ENCODE peak calls at places on chromosomes 12 and 14, in six cellular contexts. One of them, this sample, is unnamed.

GRCh38 chr12:25269701-25270100 is 19.0 kb upstream of the KRAS start:
- DNase-seq in activated CD4-positive, alpha-beta T cell treated with anti-CD3 and anti-CD28 coated beads, Interleukin-2, amount 10 ng/mL, durations not matched to agents 7 days and 5 days: no peak
- DNase-seq in hypothalamus: no peak
- DNase-seq in activated CD4-positive, CD25-positive, alpha-beta regulatory T cell treated with anti-CD3 and anti-CD28 coated beads, Interleukin-2, amount 50 U/mL, for 72 hours: no peak
- DNase-seq in Kasumi-1: peak; percentile 31
- DNase-seq in heart left ventricle: no peak
- DNase-seq in this sample: no peak

GRCh38 chr12:63668028-63668799 is at the start of gene DPY19L2:
- DNase-seq in activated CD4-positive, alpha-beta T cell treated with anti-CD3 and anti-CD28 coated beads, Interleukin-2, amount 10 ng/mL, durations not matched to agents 7 days and 5 days: peak; percentile 7
- DNase-seq in hypothalamus: peak; percentile 57
- DNase-seq in activated CD4-positive, CD25-positive, alpha-beta regulatory T cell treated with anti-CD3 and anti-CD28 coated beads, Interleukin-2, amount 50 U/mL, for 72 hours: peak; percentile 35
- DNase-seq in Kasumi-1: peak; percentile 54
- DNase-seq in heart left ventricle: peak; percentile 86
- DNase-seq in this sample: peak; percentile 62

GRCh38 chr12:74349925-74350324 is 187.7 kb upstream of the ATXN7L3B start:
- DNase-seq in activated CD4-positive, alpha-beta T cell treated with anti-CD3 and anti-CD28 coated beads, Interleukin-2, amount 10 ng/mL, durations not matched to agents 7 days and 5 days: no peak
- DNase-seq in hypothalamus: no peak
- DNase-seq in activated CD4-positive, CD25-positive, alpha-beta regulatory T cell treated with anti-CD3 and anti-CD28 coated beads, Interleukin-2, amount 50 U/mL, for 72 hours: no peak
- DNase-seq in Kasumi-1: no peak
- DNase-seq in heart left ventricle: no peak
- DNase-seq in this sample: no peak

GRCh38 chr14:83096092-83096491 is 1562.4 kb upstream of the SEL1L start:
- DNase-seq in activated CD4-positive, alpha-beta T cell treated with anti-CD3 and anti-CD28 coated beads, Interleukin-2, amount 10 ng/mL, durations not matched to agents 7 days and 5 days: no peak
- DNase-seq in hypothalamus: no peak
- DNase-seq in activated CD4-positive, CD25-positive, alpha-beta regulatory T cell treated with anti-CD3 and anti-CD28 coated beads, Interleukin-2, amount 50 U/mL, for 72 hours: no peak
- DNase-seq in Kasumi-1: no peak
- DNase-seq in heart left ventricle: no peak
- DNase-seq in this sample: no peak

GRCh38 chr12:503111-503761 is 43.5 kb downstream of the B4GALNT3 start:
- DNase-seq in activated CD4-positive, alpha-beta T cell treated with anti-CD3 and anti-CD28 coated beads, Interleukin-2, amount 10 ng/mL, durations not matched to agents 7 days and 5 days: no peak
- DNase-seq in hypothalamus: no peak
- DNase-seq in activated CD4-positive, CD25-positive, alpha-beta regulatory T cell treated with anti-CD3 and anti-CD28 coated beads, Interleukin-2, amount 50 U/mL, for 72 hours: no peak
- DNase-seq in Kasumi-1: peak; percentile 5
- DNase-seq in heart left ventricle: no peak
- DNase-seq in this sample: peak; percentile 19

GRCh38 chr12:70660620-70661219 is 23.5 kb upstream of the PTPRB start:
- DNase-seq in activated CD4-positive, alpha-beta T cell treated with anti-CD3 and anti-CD28 coated beads, Interleukin-2, amount 10 ng/mL, durations not matched to agents 7 days and 5 days: peak; percentile 14
- DNase-seq in hypothalamus: no peak
- DNase-seq in activated CD4-positive, CD25-positive, alpha-beta regulatory T cell treated with anti-CD3 and anti-CD28 coated beads, Interleukin-2, amount 50 U/mL, for 72 hours: no peak
- DNase-seq in Kasumi-1: no peak
- DNase-seq in heart left ventricle: peak; percentile 52
- DNase-seq in this sample: no peak

GRCh38 chr14:63895510-63895909 is 42.7 kb downstream of the SYNE2 start:
- DNase-seq in activated CD4-positive, alpha-beta T cell treated with anti-CD3 and anti-CD28 coated beads, Interleukin-2, amount 10 ng/mL, durations not matched to agents 7 days and 5 days: no peak
- DNase-seq in hypothalamus: no peak
- DNase-seq in activated CD4-positive, CD25-positive, alpha-beta regulatory T cell treated with anti-CD3 and anti-CD28 coated beads, Interleukin-2, amount 50 U/mL, for 72 hours: no peak
- DNase-seq in Kasumi-1: no peak
- DNase-seq in heart left ventricle: no peak
- DNase-seq in this sample: no peak

GRCh38 chr12:115941362-115941761 is 336.1 kb downstream of the MED13L start:
- DNase-seq in activated CD4-positive, alpha-beta T cell treated with anti-CD3 and anti-CD28 coated beads, Interleukin-2, amount 10 ng/mL, durations not matched to agents 7 days and 5 days: no peak
- DNase-seq in hypothalamus: no peak
- DNase-seq in activated CD4-positive, CD25-positive, alpha-beta regulatory T cell treated with anti-CD3 and anti-CD28 coated beads, Interleukin-2, amount 50 U/mL, for 72 hours: no peak
- DNase-seq in Kasumi-1: no peak
- DNase-seq in heart left ventricle: no peak
- DNase-seq in this sample: no peak

GRCh38 chr12:82314406-82314892 is 43.7 kb downstream of the CCDC59 start:
- DNase-seq in activated CD4-positive, alpha-beta T cell treated with anti-CD3 and anti-CD28 coated beads, Interleukin-2, amount 10 ng/mL, durations not matched to agents 7 days and 5 days: no peak
- DNase-seq in hypothalamus: no peak
- DNase-seq in activated CD4-positive, CD25-positive, alpha-beta regulatory T cell treated with anti-CD3 and anti-CD28 coated beads, Interleukin-2, amount 50 U/mL, for 72 hours: no peak
- DNase-seq in Kasumi-1: no peak
- DNase-seq in heart left ventricle: no peak
- DNase-seq in this sample: no peak

GRCh38 chr12:89525824-89526770 is at the start of gene POC1B:
- DNase-seq in activated CD4-positive, alpha-beta T cell treated with anti-CD3 and anti-CD28 coated beads, Interleukin-2, amount 10 ng/mL, durations not matched to agents 7 days and 5 days: peak; percentile 71
- DNase-seq in hypothalamus: peak; percentile 35
- DNase-seq in activated CD4-positive, CD25-positive, alpha-beta regulatory T cell treated with anti-CD3 and anti-CD28 coated beads, Interleukin-2, amount 50 U/mL, for 72 hours: peak; percentile 75
- DNase-seq in Kasumi-1: peak; percentile 91
- DNase-seq in heart left ventricle: peak; percentile 85
- DNase-seq in this sample: peak; percentile 39

GRCh38 chr12:23055004-23055403 is 430.0 kb downstream of the ETNK1 start:
- DNase-seq in activated CD4-positive, alpha-beta T cell treated with anti-CD3 and anti-CD28 coated beads, Interleukin-2, amount 10 ng/mL, durations not matched to agents 7 days and 5 days: no peak
- DNase-seq in hypothalamus: no peak
- DNase-seq in activated CD4-positive, CD25-positive, alpha-beta regulatory T cell treated with anti-CD3 and anti-CD28 coated beads, Interleukin-2, amount 50 U/mL, for 72 hours: no peak
- DNase-seq in Kasumi-1: peak; percentile 12
- DNase-seq in heart left ventricle: no peak
- DNase-seq in this sample: no peak

GRCh38 chr12:32395031-32395430 is 4.3 kb upstream of the FGD4 start:
- DNase-seq in activated CD4-positive, alpha-beta T cell treated with anti-CD3 and anti-CD28 coated beads, Interleukin-2, amount 10 ng/mL, durations not matched to agents 7 days and 5 days: no peak
- DNase-seq in hypothalamus: no peak
- DNase-seq in activated CD4-positive, CD25-positive, alpha-beta regulatory T cell treated with anti-CD3 and anti-CD28 coated beads, Interleukin-2, amount 50 U/mL, for 72 hours: no peak
- DNase-seq in Kasumi-1: no peak
- DNase-seq in heart left ventricle: no peak
- DNase-seq in this sample: no peak

GRCh38 chr12:96471368-96472040 is 17.9 kb upstream of the CFAP54 start:
- DNase-seq in activated CD4-positive, alpha-beta T cell treated with anti-CD3 and anti-CD28 coated beads, Interleukin-2, amount 10 ng/mL, durations not matched to agents 7 days and 5 days: no peak
- DNase-seq in hypothalamus: no peak
- DNase-seq in activated CD4-positive, CD25-positive, alpha-beta regulatory T cell treated with anti-CD3 and anti-CD28 coated beads, Interleukin-2, amount 50 U/mL, for 72 hours: no peak
- DNase-seq in Kasumi-1: no peak
- DNase-seq in heart left ventricle: no peak
- DNase-seq in this sample: no peak

GRCh38 chr12:1912580-1913376 is 5.7 kb downstream of the CACNA2D4 start:
- DNase-seq in activated CD4-positive, alpha-beta T cell treated with anti-CD3 and anti-CD28 coated beads, Interleukin-2, amount 10 ng/mL, durations not matched to agents 7 days and 5 days: no peak
- DNase-seq in hypothalamus: no peak
- DNase-seq in activated CD4-positive, CD25-positive, alpha-beta regulatory T cell treated with anti-CD3 and anti-CD28 coated beads, Interleukin-2, amount 50 U/mL, for 72 hours: peak; percentile 8
- DNase-seq in Kasumi-1: no peak
- DNase-seq in heart left ventricle: no peak
- DNase-seq in this sample: peak; percentile 13

GRCh38 chr14:66043921-66044320 is 442.2 kb upstream of the CCDC196 start:
- DNase-seq in activated CD4-positive, alpha-beta T cell treated with anti-CD3 and anti-CD28 coated beads, Interleukin-2, amount 10 ng/mL, durations not matched to agents 7 days and 5 days: no peak
- DNase-seq in hypothalamus: no peak
- DNase-seq in activated CD4-positive, CD25-positive, alpha-beta regulatory T cell treated with anti-CD3 and anti-CD28 coated beads, Interleukin-2, amount 50 U/mL, for 72 hours: no peak
- DNase-seq in Kasumi-1: no peak
- DNase-seq in heart left ventricle: no peak
- DNase-seq in this sample: no peak

GRCh38 chr12:76299536-76300296 is 48.5 kb downstream of the BBS10 start:
- DNase-seq in activated CD4-positive, alpha-beta T cell treated with anti-CD3 and anti-CD28 coated beads, Interleukin-2, amount 10 ng/mL, durations not matched to agents 7 days and 5 days: no peak
- DNase-seq in hypothalamus: no peak
- DNase-seq in activated CD4-positive, CD25-positive, alpha-beta regulatory T cell treated with anti-CD3 and anti-CD28 coated beads, Interleukin-2, amount 50 U/mL, for 72 hours: no peak
- DNase-seq in Kasumi-1: no peak
- DNase-seq in heart left ventricle: no peak
- DNase-seq in this sample: no peak

GRCh38 chr12:89160716-89161123 is 191.6 kb downstream of the DUSP6 start:
- DNase-seq in activated CD4-positive, alpha-beta T cell treated with anti-CD3 and anti-CD28 coated beads, Interleukin-2, amount 10 ng/mL, durations not matched to agents 7 days and 5 days: no peak
- DNase-seq in hypothalamus: no peak
- DNase-seq in activated CD4-positive, CD25-positive, alpha-beta regulatory T cell treated with anti-CD3 and anti-CD28 coated beads, Interleukin-2, amount 50 U/mL, for 72 hours: no peak
- DNase-seq in Kasumi-1: no peak
- DNase-seq in heart left ventricle: peak; percentile 45
- DNase-seq in this sample: no peak

GRCh38 chr14:104818714-104819161 is 17.8 kb downstream of the ZBTB42 start:
- DNase-seq in activated CD4-positive, alpha-beta T cell treated with anti-CD3 and anti-CD28 coated beads, Interleukin-2, amount 10 ng/mL, durations not matched to agents 7 days and 5 days: no peak
- DNase-seq in hypothalamus: no peak
- DNase-seq in activated CD4-positive, CD25-positive, alpha-beta regulatory T cell treated with anti-CD3 and anti-CD28 coated beads, Interleukin-2, amount 50 U/mL, for 72 hours: no peak
- DNase-seq in Kasumi-1: no peak
- DNase-seq in heart left ventricle: peak; percentile 14
- DNase-seq in this sample: peak; percentile 44

GRCh38 chr12:93484315-93484981 is 17.1 kb downstream of the MRPL42 start:
- DNase-seq in activated CD4-positive, alpha-beta T cell treated with anti-CD3 and anti-CD28 coated beads, Interleukin-2, amount 10 ng/mL, durations not matched to agents 7 days and 5 days: no peak
- DNase-seq in hypothalamus: no peak
- DNase-seq in activated CD4-positive, CD25-positive, alpha-beta regulatory T cell treated with anti-CD3 and anti-CD28 coated beads, Interleukin-2, amount 50 U/mL, for 72 hours: no peak
- DNase-seq in Kasumi-1: no peak
- DNase-seq in heart left ventricle: no peak
- DNase-seq in this sample: no peak

This sample was measured in breast epithelium.